ENCODE peak calls at places on chromosomes 5 and 9, in eight cellular contexts. E, N, S, I, L, U, O and P are unnamed samples.

GRCh38 chr5:178350361-178351220 is 118.0 kb upstream of the PHYKPL start:
- DNase-seq in L (no peak), N (no peak), U (no peak), O (no peak), I (no peak), E (no peak), S (no peak), P (no peak)

GRCh38 chr9:127195976-127196825 is 68.4 kb upstream of the GARNL3 start:
- DNase-seq in U (no peak), I (no peak), N (no peak), S (no peak), L (no peak), E (no peak), O (no peak), P (no peak)

GRCh38 chr9:109498195-109499060 is at the start of gene PTPN3:
- DNase-seq in U (no peak), E (no peak), N (peak), O (no peak), S (no peak), L (no peak), I (peak), P (no peak)

GRCh38 chr9:10208691-10209069 is 404.1 kb downstream of the PTPRD start:
- DNase-seq in E (no peak), U (no peak), S (no peak), N (no peak), L (no peak), O (no peak), I (no peak), P (no peak)

GRCh38 chr9:20297646-20298084 is 324.6 kb downstream of the MLLT3 start:
- DNase-seq in I (no peak), U (peak), S (no peak), O (peak), N (no peak), L (no peak), E (no peak), P (no peak)

GRCh38 chr5:97501286-97501964 is 318.4 kb upstream of the RIOK2 start:
- DNase-seq in O (no peak), S (no peak), I (no peak), U (peak), E (no peak), N (no peak), L (no peak), P (peak)

GRCh38 chr9:135130266-135130976 is 43.0 kb downstream of the OLFM1 start:
- DNase-seq in S (no peak), U (peak), O (no peak), L (no peak), N (peak), E (no peak), I (peak), P (no peak)

GRCh38 chr5:50445281-50445949 is 4.3 kb upstream of the EMB start:
- DNase-seq in S (no peak), O (no peak), E (no peak), N (no peak), I (no peak), L (no peak), U (no peak), P (no peak)

GRCh38 chr9:127838375-127839078 is 15.9 kb downstream of the ENG start:
- DNase-seq in U (peak), O (peak), E (peak), N (peak), L (peak), S (no peak), I (peak), P (peak)

GRCh38 chr9:117073539-117074336 is 341.1 kb downstream of the ASTN2 start:
- DNase-seq in S (peak), L (peak), U (peak), I (no peak), O (no peak), N (no peak), E (no peak), P (no peak)

GRCh38 chr5:59042201-59042600 is 459.3 kb downstream of the RAB3C start:
- DNase-seq in S (no peak), U (peak), I (no peak), N (peak), O (no peak), E (no peak), L (peak), P (no peak)

GRCh38 chr5:151678713-151679112 is 8.0 kb downstream of the SPARC start:
- DNase-seq in I (no peak), O (no peak), S (no peak), L (no peak), E (no peak), N (no peak), U (no peak), P (no peak)

GRCh38 chr9:124685217-124685616 is 85.9 kb downstream of the NR6A1 start:
- DNase-seq in L (no peak), U (no peak), S (no peak), I (no peak), O (no peak), E (no peak), N (no peak), P (no peak)

GRCh38 chr9:87280421-87280820 is 217.2 kb upstream of the DAPK1 start:
- DNase-seq in S (no peak), N (no peak), U (peak), O (peak), E (no peak), L (no peak), I (no peak), P (peak)

GRCh38 chr5:36739751-36740221 is 133.4 kb downstream of the SLC1A3 start:
- DNase-seq in E (peak), N (peak), U (peak), I (peak), O (peak), L (peak), S (peak), P (no peak)

GRCh38 chr9:33065157-33066076 is 11.1 kb downstream of the SMU1 start:
- DNase-seq in O (no peak), U (no peak), E (no peak), S (no peak), N (no peak), L (no peak), I (no peak), P (no peak)

GRCh38 chr5:159175547-159175946 is 33.8 kb downstream of the RNF145 start:
- DNase-seq in L (no peak), U (no peak), S (no peak), O (peak), N (peak), E (no peak), I (no peak), P (no peak)

GRCh38 chr5:174581483-174581882 is 142.9 kb upstream of the MSX2 start:
- DNase-seq in N (no peak), U (no peak), S (peak), E (no peak), I (no peak), L (no peak), O (no peak), P (no peak)

GRCh38 chr9:7212101-7212500 is 454.3 kb downstream of the KDM4C start:
- DNase-seq in L (no peak), O (no peak), E (no peak), I (no peak), U (peak), S (no peak), N (no peak), P (no peak)

GRCh38 chr9:114282926-114283325 is 40.0 kb upstream of the ORM1 start:
- DNase-seq in S (no peak), L (peak), E (no peak), O (peak), U (no peak), N (no peak), I (no peak), P (no peak)

GRCh38 chr5:122350496-122350895 is 38.5 kb downstream of the SNCAIP start:
- DNase-seq in N (no peak), O (no peak), L (no peak), U (no peak), S (no peak), I (no peak), E (no peak), P (no peak)